ENCODE peak calls at places on chromosome X, in four cellular contexts. Y, B, W and V are unnamed samples.
A peak's percentile ranks its signal among the peaks of the same experiment; 100 is the strongest.

GRCh38 chrX:107542500-107542899 is 85.8 kb upstream of the PRPS1 start:
- DNase-seq in B (no peak), W (peak; percentile 6), Y (no peak), V (peak; percentile 54)

GRCh38 chrX:81377329-81377728 is 175.4 kb downstream of the SH3BGRL start:
- DNase-seq in W (no peak), B (peak; percentile 17), Y (no peak), V (peak; percentile 3)

GRCh38 chrX:10795721-10796120 is 175.3 kb upstream of the MID1 start:
- DNase-seq in W (no peak), B (no peak), Y (no peak), V (no peak)

GRCh38 chrX:90617710-90618325 is 696.1 kb downstream of the TGIF2LX start:
- DNase-seq in B (no peak), Y (no peak), W (no peak), V (no peak)

GRCh38 chrX:93242897-93243296 is 430.5 kb downstream of the NAP1L3 start:
- DNase-seq in B (no peak), W (no peak), Y (no peak), V (no peak)

GRCh38 chrX:122868626-122869025 is 315.5 kb upstream of the GRIA3 start:
- DNase-seq in B (no peak), W (no peak), Y (no peak), V (no peak)

GRCh38 chrX:136584545-136584944 is 52.5 kb downstream of the VGLL1 start:
- DNase-seq in B (no peak), W (no peak), Y (no peak), V (no peak)

GRCh38 chrX:48025561-48025960 is 18.8 kb downstream of the SPACA5 start:
- DNase-seq in B (peak; percentile 73), Y (no peak), W (peak; percentile 42), V (peak; percentile 44)

GRCh38 chrX:69389221-69389620 is 114.9 kb upstream of the NALF2 start:
- DNase-seq in Y (no peak), W (no peak), B (no peak), V (no peak)

GRCh38 chrX:65644621-65645287 is 22.7 kb upstream of the MSN start:
- DNase-seq in B (no peak), W (no peak), Y (peak; percentile 44), V (peak; percentile 60)

GRCh38 chrX:3177851-3178250 is 136.6 kb downstream of the ARSF start:
- DNase-seq in B (no peak), W (no peak), Y (no peak), V (no peak)

GRCh38 chrX:53544936-53545335 is 110.8 kb upstream of the HSD17B10 start:
- DNase-seq in Y (no peak), W (no peak), B (no peak), V (no peak)

GRCh38 chrX:129694805-129695204 is 40.0 kb upstream of the APLN start:
- DNase-seq in Y (no peak), W (no peak), B (no peak), V (no peak)

GRCh38 chrX:41759817-41760216 is 35.8 kb downstream of the GPR82 start:
- DNase-seq in Y (no peak), W (no peak), B (peak; percentile 38), V (no peak)

GRCh38 chrX:40887476-40887875 is 152.1 kb upstream of the MED14 start:
- DNase-seq in W (no peak), Y (no peak), B (no peak), V (no peak)

GRCh38 chrX:17710836-17711235 is 26.5 kb upstream of the SCML1 start:
- DNase-seq in W (no peak), Y (no peak), B (peak; percentile 25), V (no peak)

GRCh38 chrX:80184854-80185253 is 170.3 kb downstream of the TBX22 start:
- DNase-seq in W (no peak), B (no peak), Y (no peak), V (no peak)

DNA sequence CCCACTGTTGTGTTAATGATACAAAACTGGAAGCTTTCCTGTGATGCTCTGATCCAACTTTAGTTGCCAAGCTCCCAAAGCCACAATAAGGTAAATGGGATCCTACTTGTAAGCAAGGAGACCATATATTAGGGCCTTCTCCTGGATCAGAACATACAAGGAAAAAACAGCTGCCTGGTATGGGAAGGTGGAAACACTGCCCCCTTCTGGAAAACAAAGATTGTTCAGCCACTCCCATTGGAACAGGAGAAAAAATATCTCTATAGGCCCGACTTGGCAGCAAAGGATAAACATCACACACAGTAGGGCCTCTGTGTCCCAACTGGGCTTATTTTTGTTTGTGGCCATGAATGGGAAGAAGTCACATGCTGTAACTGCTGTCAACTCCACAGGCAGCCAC is 166.5 kb downstream of the TBX22 start:
- DNase-seq in W (peak; percentile 3), B (peak; percentile 1), Y (no peak), V (no peak)
- TF ChIP-seq CTCF in W (peak; percentile 61), B (no peak), Y (no peak), V (no peak)

GRCh38 chrX:32839781-32840180 is 371.6 kb downstream of the DMD start:
- DNase-seq in W (no peak), B (no peak), Y (no peak), V (no peak)
- TF ChIP-seq CTCF in W (no peak), B (no peak), Y (no peak), V (no peak)

GRCh38 chrX:154758696-154759095 is 4.0 kb upstream of the DKC1 start:
- DNase-seq in Y (no peak), B (no peak), W (no peak), V (no peak)
- TF ChIP-seq CTCF in Y (no peak), B (no peak), W (no peak), V (no peak)

DNA sequence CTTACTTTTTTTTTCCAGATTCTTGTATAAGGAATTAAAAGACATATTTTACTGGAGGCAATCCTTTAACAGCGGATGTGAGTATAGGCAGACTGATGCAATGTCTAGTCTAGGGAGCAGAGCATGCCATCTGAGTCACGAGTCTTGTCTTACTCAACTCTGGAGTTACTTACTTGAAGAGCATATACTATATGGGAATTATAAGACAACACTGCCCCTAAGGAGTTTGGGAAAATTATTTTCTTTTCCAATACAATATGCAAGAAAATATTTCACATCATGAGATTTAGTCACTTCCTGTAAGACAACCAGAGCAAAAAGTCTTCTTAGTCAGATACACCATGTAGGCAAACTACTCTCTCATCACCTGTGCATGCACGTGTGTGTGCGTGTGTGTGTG is 537.3 kb upstream of the FTHL17 start:
- DNase-seq in W (no peak), B (no peak), Y (peak; percentile 88), V (no peak)
- TF ChIP-seq CTCF in W (no peak), B (no peak), Y (no peak), V (no peak)

GRCh38 chrX:121307441-121307840 is 260.0 kb downstream of the GLUD2 start:
- DNase-seq in B (no peak), W (no peak), Y (no peak), V (no peak)

GRCh38 chrX:121310820-121311219 is 263.4 kb downstream of the GLUD2 start:
- DNase-seq in B (no peak), W (no peak), Y (no peak), V (no peak)

DNA sequence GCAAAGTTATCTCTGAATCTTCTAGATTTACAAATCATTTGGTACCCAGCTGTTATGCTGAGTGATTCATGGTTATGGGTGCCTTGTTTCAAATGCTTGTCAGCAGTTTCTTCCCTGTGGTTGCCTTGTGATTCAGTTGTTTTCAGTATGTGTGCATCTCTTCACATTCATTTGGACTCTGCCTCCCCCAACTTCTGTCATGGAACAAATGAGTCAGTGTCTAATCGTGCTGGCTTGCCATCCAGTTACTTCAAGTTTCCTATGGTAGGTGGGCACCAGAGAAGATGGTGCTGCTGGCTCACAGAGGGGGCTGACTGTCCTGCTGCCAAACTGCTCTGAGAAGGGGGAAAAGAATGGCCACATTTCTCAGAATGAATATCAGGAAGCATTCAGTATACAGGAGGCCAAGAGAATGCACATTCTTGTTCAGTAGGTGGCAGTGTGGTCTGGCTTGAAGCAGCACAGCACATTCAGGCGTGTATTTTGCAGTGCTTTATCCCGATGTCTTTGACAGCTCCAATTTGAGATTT is 260.9 kb downstream of the GLUD2 start:
- DNase-seq in Y (peak; percentile 2), B (peak; percentile 24), W (no peak), V (peak; percentile 36)
- TF ChIP-seq CTCF in Y (peak; percentile 30), B (peak; percentile 44), W (no peak), V (peak; percentile 42)

GRCh38 chrX:7926914-7927258 is 327 bp downstream of the PNPLA4 start:
- DNase-seq in B (no peak), W (no peak), Y (no peak), V (no peak)

GRCh38 chrX:7926501-7926900 is 712 bp downstream of the PNPLA4 start:
- DNase-seq in Y (no peak), B (no peak), W (no peak), V (no peak)

GRCh38 chrX:7925867-7926472 is 1.2 kb downstream of the PNPLA4 start:
- DNase-seq in B (peak; percentile 82), Y (no peak), W (peak; percentile 24), V (peak; percentile 64)

GRCh38 chrX:7921750-7922149 is 5.5 kb downstream of the PNPLA4 start:
- DNase-seq in W (no peak), Y (no peak), B (no peak), V (no peak)

GRCh38 chrX:7927259-7928167 is at the start of gene PNPLA4:
- DNase-seq in B (peak; percentile 95), W (no peak), Y (no peak), V (peak; percentile 87)
- TF ChIP-seq CTCF in B (no peak), W (no peak), Y (no peak), V (no peak)

DNA sequence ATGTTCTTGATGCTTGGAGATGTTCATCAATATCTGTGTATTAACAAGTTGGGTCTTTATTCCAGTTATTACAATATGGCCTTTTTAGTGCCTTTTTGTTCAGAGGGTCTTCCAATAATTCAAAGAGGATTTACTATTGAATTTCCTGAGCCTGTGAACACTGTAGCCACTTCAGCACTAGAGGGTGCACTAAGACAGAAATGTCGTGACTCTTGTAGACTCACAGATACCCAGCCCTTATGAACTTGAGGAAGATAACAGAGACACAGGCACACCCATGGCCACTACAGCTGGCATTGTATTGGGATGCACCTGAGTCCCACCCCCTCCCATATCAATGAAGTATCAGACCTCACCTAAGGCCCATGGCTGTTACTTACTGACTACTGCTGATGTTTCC is 54.4 kb upstream of the ACTRT1 start:
- DNase-seq in Y (no peak), W (peak; percentile 20), B (peak; percentile 41), V (no peak)
- TF ChIP-seq CTCF in Y (no peak), W (peak; percentile 65), B (no peak), V (no peak)

GRCh38 chrX:39536165-39536564 is 561.6 kb downstream of the BCOR start:
- DNase-seq in W (no peak), Y (no peak), B (no peak), V (no peak)

GRCh38 chrX:39528161-39528560 is 569.6 kb downstream of the BCOR start:
- DNase-seq in Y (no peak), W (no peak), B (no peak), V (no peak)

GRCh38 chrX:39534949-39535348 is 562.8 kb downstream of the BCOR start:
- DNase-seq in Y (no peak), W (no peak), B (no peak), V (no peak)

GRCh38 chrX:39527045-39527444 is 570.7 kb downstream of the BCOR start:
- DNase-seq in B (no peak), Y (no peak), W (no peak), V (no peak)

GRCh38 chrX:39532761-39533160 is 565.0 kb downstream of the BCOR start:
- DNase-seq in W (no peak), B (no peak), Y (no peak), V (no peak)
- TF ChIP-seq CTCF in W (no peak), B (no peak), Y (no peak), V (no peak)